ENCODE peak calls at places on chromosomes 16 and 17, in four cellular contexts. L is psoas muscle, O is WERI-Rb-1, M is PC-3. B is an unnamed sample.

GRCh38 chr17:47219621-47220475 is 10.7 kb downstream of the MYL4 start:
- DNase-seq in L (no peak), O (no peak), M (no peak), B (no peak)

GRCh38 chr17:62675701-62676100 is 48.2 kb downstream of the MRC2 start:
- DNase-seq in L (no peak), O (no peak), M (no peak), B (no peak)

GRCh38 chr16:66275795-66276428 is 90.6 kb upstream of the CDH5 start:
- DNase-seq in L (no peak), O (peak), M (peak), B (peak)

GRCh38 chr16:85243312-85243711 is 131.0 kb upstream of the CIBAR2 start:
- DNase-seq in L (no peak), O (no peak), M (no peak), B (no peak)

GRCh38 chr17:27520571-27521185 is 64.4 kb downstream of the KSR1 start:
- DNase-seq in L (no peak), O (no peak), M (no peak), B (no peak)

GRCh38 chr17:30363715-30364202 is 15.0 kb upstream of the CPD start:
- DNase-seq in L (no peak), O (no peak), M (peak), B (peak)

GRCh38 chr17:36611345-36612072 is 10.1 kb downstream of the MRM1 start:
- DNase-seq in L (no peak), O (no peak), M (no peak), B (peak)

GRCh38 chr16:50301626-50302471 is 35.5 kb downstream of the ADCY7 start:
- DNase-seq in L (peak), O (no peak), M (no peak), B (peak)

GRCh38 chr17:29251969-29252866 is 5.6 kb downstream of the CRYBA1 start:
- DNase-seq in L (no peak), O (no peak), M (peak), B (peak)

GRCh38 chr17:82590881-82591539 is 57.2 kb downstream of the WDR45B start:
- DNase-seq in L (no peak), O (no peak), M (no peak), B (no peak)

GRCh38 chr16:54418903-54419302 is 132.3 kb upstream of the IRX3 start:
- DNase-seq in L (no peak), O (no peak), M (no peak), B (no peak)

GRCh38 chr17:18026408-18026776 is 12.6 kb downstream of the ATPAF2 start:
- DNase-seq in L (peak), O (no peak), M (peak), B (no peak)

GRCh38 chr16:74844041-74844826 is 69.6 kb upstream of the FA2H start:
- DNase-seq in L (no peak), O (no peak), M (peak), B (no peak)

GRCh38 chr16:27191352-27191924 is 11.9 kb upstream of the KDM8 start:
- DNase-seq in L (no peak), O (no peak), M (no peak), B (no peak)

GRCh38 chr17:77465358-77466041 is 324.7 kb downstream of the SEC14L1 start:
- DNase-seq in L (peak), O (no peak), M (peak), B (no peak)

GRCh38 chr16:31250782-31251384 is 8.9 kb upstream of the ITGAM start:
- DNase-seq in L (no peak), O (no peak), M (no peak), B (no peak)

GRCh38 chr17:20010099-20010863 is 1.1 kb downstream of the SPECC1 start:
- DNase-seq in L (no peak), O (peak), M (peak), B (peak)

GRCh38 chr17:1315891-1316403 is 36.5 kb downstream of the TRARG1 start:
- DNase-seq in L (peak), O (no peak), M (no peak), B (no peak)

GRCh38 chr16:50185005-50185505 is 31.9 kb downstream of the TENT4B start:
- DNase-seq in L (no peak), O (no peak), M (no peak), B (no peak)

GRCh38 chr17:74852237-74853047 is 7.2 kb downstream of the GRIN2C start:
- DNase-seq in L (no peak), O (no peak), M (no peak), B (peak)

GRCh38 chr17:50672831-50673551 is 34.7 kb downstream of the ANKRD40 start:
- DNase-seq in L (peak), O (no peak), M (peak), B (peak)

GRCh38 chr16:86626966-86627365 is 48.6 kb downstream of the FOXL1 start:
- DNase-seq in L (no peak), O (no peak), M (peak), B (no peak)

GRCh38 chr17:28368306-28368831 is 1.7 kb downstream of the VTN start:
- DNase-seq in L (no peak), O (no peak), M (no peak), B (no peak)

GRCh38 chr16:88012360-88012759 is 61.1 kb downstream of the BANP start:
- DNase-seq in L (no peak), O (no peak), M (no peak), B (no peak)

GRCh38 chr17:80647746-80648145 is 103.1 kb downstream of the RPTOR start:
- DNase-seq in L (no peak), O (no peak), M (peak), B (no peak)

GRCh38 chr17:1438593-1439083 is 17.4 kb downstream of the CRK start:
- DNase-seq in L (no peak), O (no peak), M (no peak), B (no peak)

GRCh38 chr16:70659546-70659945 is 13.2 kb downstream of the IL34 start:
- DNase-seq in L (no peak), O (no peak), M (no peak), B (no peak)

GRCh38 chr16:61014869-61015268 is 1021.4 kb downstream of the CDH8 start:
- DNase-seq in L (no peak), O (peak), M (no peak), B (no peak)

GRCh38 chr17:81204578-81204977 is 18.2 kb downstream of the CEP131 start:
- DNase-seq in L (no peak), O (no peak), M (no peak), B (no peak)

GRCh38 chr16:55471448-55472097 is 7.4 kb upstream of the MMP2 start:
- DNase-seq in L (no peak), O (no peak), M (peak), B (peak)

GRCh38 chr17:39073916-39074315 is 77.5 kb downstream of the PLXDC1 start:
- DNase-seq in L (no peak), O (no peak), M (no peak), B (peak)

GRCh38 chr17:49959183-49959935 is 9.6 kb upstream of the DLX4 start:
- DNase-seq in L (no peak), O (no peak), M (peak), B (peak)

GRCh38 chr16:30921459-30921747 is 2.0 kb upstream of the FBXL19 start:
- DNase-seq in L (no peak), O (no peak), M (no peak), B (no peak)

GRCh38 chr17:58153046-58153445 is 4.9 kb downstream of the OR4D1 start:
- DNase-seq in L (no peak), O (no peak), M (no peak), B (no peak)

GRCh38 chr16:68037820-68038597 is 14.9 kb downstream of the DUS2 start:
- DNase-seq in L (no peak), O (no peak), M (no peak), B (no peak)

GRCh38 chr16:7137560-7138330 is 194.9 kb upstream of the RBFOX1 start:
- DNase-seq in L (no peak), O (no peak), M (peak), B (peak)

GRCh38 chr17:4327638-4328037 is 38.8 kb downstream of the UBE2G1 start:
- DNase-seq in L (peak), O (no peak), M (peak), B (peak)

GRCh38 chr16:4606354-4606753 is 8.3 kb downstream of the UBALD1 start:
- DNase-seq in L (no peak), O (no peak), M (peak), B (peak)

DNA sequence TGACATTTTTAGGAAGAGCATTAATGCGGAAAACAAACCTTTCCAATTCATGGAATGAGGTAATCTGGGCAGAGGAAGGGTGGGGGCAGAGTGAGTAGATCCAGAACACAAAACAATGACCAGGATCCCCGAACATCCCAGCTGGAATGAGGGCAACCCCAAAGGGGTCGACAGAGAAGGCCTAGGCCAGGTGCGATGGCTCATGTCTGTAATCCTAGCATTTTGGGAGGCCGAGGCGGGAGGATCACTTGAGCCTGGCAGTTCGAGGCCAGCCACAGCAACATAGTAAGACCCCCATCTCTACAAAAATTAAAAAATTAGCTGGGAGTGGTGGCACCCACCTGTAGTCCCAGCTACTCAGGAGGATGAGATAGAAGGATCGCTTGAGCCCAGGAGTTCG is 64.7 kb downstream of the ZFHX3 start:
- DNase-seq in L (no peak), O (no peak), M (no peak), B (no peak)
- H3K27ac ChIP-seq in L (no peak), O (no peak), M (no peak), B (no peak)

DNA sequence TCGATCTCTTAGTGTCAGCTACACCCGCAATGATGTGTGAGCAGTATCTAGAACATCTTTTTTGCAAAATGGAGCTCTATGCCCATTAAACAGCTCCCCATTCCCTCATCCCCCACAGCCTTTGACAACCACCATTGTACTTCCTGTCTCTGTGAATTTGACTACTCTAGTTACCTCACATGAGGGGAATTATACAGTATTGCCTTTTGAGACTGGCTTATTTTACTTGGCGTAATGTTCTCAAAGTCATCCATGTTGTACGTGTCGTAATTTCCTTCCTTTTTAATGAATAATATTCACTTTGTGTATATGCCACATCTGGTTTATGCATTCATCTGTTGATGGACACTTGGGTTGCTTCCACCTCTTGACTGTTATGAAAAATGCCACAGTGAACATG is 23.2 kb upstream of the CCL22 start:
- DNase-seq in L (no peak), O (no peak), M (no peak), B (no peak)
- H3K27ac ChIP-seq in L (no peak), O (no peak), M (no peak), B (no peak)

DNA sequence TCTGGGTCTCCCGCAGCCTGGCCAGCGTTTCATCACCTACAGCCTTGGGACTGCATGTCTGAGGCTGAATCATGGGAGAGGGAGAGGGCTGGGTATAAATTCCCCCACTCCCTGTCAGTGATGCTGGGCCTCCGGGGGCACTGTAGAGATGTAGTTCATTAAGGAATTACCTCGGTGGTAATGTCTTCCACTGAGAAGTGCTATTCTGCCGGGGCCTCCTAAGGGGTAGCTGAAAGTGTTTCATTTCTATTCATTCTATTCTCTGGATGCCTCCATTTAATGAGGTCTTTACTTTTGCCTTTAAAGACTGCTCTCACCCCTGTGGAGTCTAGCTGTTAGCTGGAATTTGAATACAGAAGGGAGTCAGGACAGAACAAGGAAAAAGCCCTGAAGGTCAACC is 116.4 kb upstream of the HS3ST4 start:
- DNase-seq in L (no peak), O (peak), M (no peak), B (no peak)
- H3K27ac ChIP-seq in L (no peak), O (no peak), M (no peak), B (no peak)

DNA sequence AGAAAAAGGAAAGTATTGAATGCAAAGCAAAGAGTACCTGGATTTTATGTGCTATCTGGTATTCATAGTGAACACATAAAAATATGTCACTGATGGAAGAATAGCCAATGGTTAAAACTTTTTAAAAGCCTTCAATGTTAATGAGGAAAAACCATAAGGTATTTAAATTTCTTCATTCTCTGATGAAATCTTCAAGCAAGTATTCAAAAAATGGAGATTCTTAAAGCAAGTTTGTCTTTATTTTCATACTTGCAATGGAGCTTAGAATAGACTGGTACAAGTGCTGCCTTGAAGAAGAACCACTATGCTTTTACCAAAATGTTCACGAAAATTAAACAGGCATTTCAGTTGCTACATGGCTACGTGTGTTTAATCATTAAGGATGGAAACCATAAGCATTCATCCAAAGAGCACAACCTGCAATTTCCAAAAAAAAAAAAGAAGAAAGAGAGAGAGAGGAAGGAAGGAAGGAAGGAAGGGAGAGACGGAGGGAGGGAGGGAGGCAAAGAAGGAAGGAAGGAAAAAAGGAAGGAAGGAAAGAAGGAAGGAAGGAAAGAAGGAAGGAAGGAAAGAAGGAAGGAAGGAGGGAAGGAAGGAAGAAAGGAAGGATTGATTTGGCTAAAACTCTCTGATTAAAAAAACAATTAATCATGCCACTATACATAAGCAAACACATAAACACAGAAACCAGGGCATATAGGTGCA is 17.6 kb downstream of the HS3ST3A1 start:
- DNase-seq in L (no peak), O (no peak), M (no peak), B (no peak)
- H3K27ac ChIP-seq in L (no peak), O (no peak), M (peak), B (no peak)

DNA sequence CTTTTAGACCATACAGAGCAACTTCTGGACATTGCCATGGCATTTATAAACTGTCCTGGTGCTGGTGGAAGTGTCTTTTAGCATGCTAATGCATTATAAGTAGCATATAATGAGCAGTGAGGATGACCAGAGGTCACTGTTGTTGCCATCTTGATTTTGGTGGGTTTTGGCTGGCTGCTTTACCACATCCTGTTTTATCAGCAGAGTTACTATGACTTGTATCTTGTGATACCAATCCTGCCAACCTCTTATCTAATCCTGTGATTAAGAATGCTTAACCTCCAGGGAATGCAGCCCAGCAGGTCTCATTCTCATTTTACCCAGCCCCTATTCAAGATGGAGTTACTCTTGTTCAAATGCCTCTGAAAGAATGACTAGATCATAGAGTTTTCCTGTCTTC is 58.8 kb downstream of the HSD17B2 start:
- DNase-seq in L (no peak), O (no peak), M (peak), B (no peak)
- H3K27ac ChIP-seq in L (no peak), O (no peak), M (no peak), B (no peak)

GRCh38 chr17:73628642-73629552 is 15.3 kb downstream of the SDK2 start:
- DNase-seq in L (no peak), O (no peak), M (peak), B (peak)
- H3K27ac ChIP-seq in L (no peak), O (no peak), M (no peak), B (peak)

DNA sequence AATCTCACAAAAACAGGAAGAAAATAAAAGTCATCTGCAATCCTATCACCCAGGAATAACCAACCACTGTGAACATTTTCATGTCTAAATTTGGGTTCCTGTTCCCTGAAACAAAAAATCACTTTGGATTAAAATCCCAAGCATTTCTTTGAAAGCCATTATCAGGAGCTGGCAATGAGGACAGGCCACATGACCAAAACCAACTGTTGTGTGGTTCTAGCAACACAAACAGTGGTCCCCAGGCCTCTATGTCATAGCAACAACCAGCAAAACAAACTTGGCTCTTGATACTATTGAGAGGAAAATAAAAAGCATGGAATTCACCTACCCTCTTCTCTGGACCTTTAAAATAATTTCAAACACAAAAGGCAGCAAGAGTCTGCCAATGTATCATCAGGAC is 252.5 kb downstream of the SLC39A11 start:
- DNase-seq in L (no peak), O (no peak), M (no peak), B (no peak)
- H3K27ac ChIP-seq in L (no peak), O (no peak), M (no peak), B (no peak)

GRCh38 chr16:23505180-23505665 is 5.1 kb downstream of the GGA2 start:
- DNase-seq in L (no peak), O (no peak), M (no peak), B (no peak)
- H3K27ac ChIP-seq in L (peak), O (no peak), M (no peak), B (peak)

B was measured in RWPE1.